ENCODE peak calls at places on chromosomes 12 and 14, in five cellular contexts. S is endothelial cell of umbilical vein, V is fibroblast of lung, T is HCT116, A is psoas muscle. D is an unnamed sample.

GRCh38 chr12:131085125-131085815 is 131.6 kb downstream of the ADGRD1 start:
- DNase-seq in V (no peak), A (peak), T (no peak), S (no peak), D (no peak)

GRCh38 chr14:31941487-31941886 is 135.6 kb upstream of the ARHGAP5 start:
- DNase-seq in S (no peak), T (no peak), A (no peak), V (no peak), D (no peak)

GRCh38 chr14:75188520-75189267 is 12.3 kb upstream of the TMED10 start:
- DNase-seq in V (no peak), T (no peak), A (no peak), S (no peak), D (peak)

GRCh38 chr14:48805315-48805714 is 780.9 kb downstream of the RPS29 start:
- DNase-seq in T (no peak), A (peak), V (no peak), S (no peak), D (no peak)

GRCh38 chr14:51211149-51211548 is 28.9 kb upstream of the TMX1 start:
- DNase-seq in A (no peak), S (no peak), T (no peak), V (peak), D (no peak)

GRCh38 chr12:70828391-70828790 is 92.1 kb downstream of the PTPRR start:
- DNase-seq in V (peak), T (no peak), A (no peak), S (no peak), D (no peak)

GRCh38 chr12:5690240-5690639 is 254.8 kb downstream of the ANO2 start:
- DNase-seq in T (no peak), S (no peak), A (no peak), V (no peak), D (no peak)

GRCh38 chr14:99063620-99064225 is 208.3 kb downstream of the BCL11B start:
- DNase-seq in S (no peak), A (no peak), V (no peak), T (no peak), D (no peak)

GRCh38 chr12:120231316-120232011 is 30.6 kb upstream of the RPLP0 start:
- DNase-seq in S (peak), V (peak), T (peak), A (no peak), D (peak)

GRCh38 chr12:52236386-52237050 is 3.5 kb downstream of the KRT7 start:
- DNase-seq in S (no peak), V (no peak), A (no peak), T (no peak), D (no peak)

GRCh38 chr12:88242939-88243338 is 100.8 kb downstream of the TMTC3 start:
- DNase-seq in V (no peak), T (no peak), S (no peak), A (no peak), D (no peak)

GRCh38 chr14:99260652-99261551 is 11.1 kb downstream of the BCL11B start:
- DNase-seq in A (no peak), V (no peak), S (no peak), T (no peak), D (no peak)

GRCh38 chr14:39939023-39939422 is 506.8 kb upstream of the FBXO33 start:
- DNase-seq in A (no peak), V (no peak), S (no peak), T (no peak), D (no peak)

GRCh38 chr12:29754235-29755189 is 29.2 kb downstream of the TMTC1 start:
- DNase-seq in A (no peak), S (peak), V (no peak), T (no peak), D (no peak)

GRCh38 chr14:32077081-32078029 is at the start of gene ARHGAP5:
- DNase-seq in S (peak), A (no peak), V (peak), T (no peak), D (peak)

GRCh38 chr12:67592228-67593011 is 56.1 kb upstream of the DYRK2 start:
- DNase-seq in T (peak), A (no peak), V (peak), S (no peak), D (no peak)

GRCh38 chr12:45166056-45166455 is 49.8 kb upstream of the ANO6 start:
- DNase-seq in S (peak), V (no peak), T (no peak), A (no peak), D (no peak)

GRCh38 chr12:503111-503761 is 43.5 kb downstream of the B4GALNT3 start:
- DNase-seq in T (peak), V (no peak), A (no peak), S (peak), D (peak)

DNA sequence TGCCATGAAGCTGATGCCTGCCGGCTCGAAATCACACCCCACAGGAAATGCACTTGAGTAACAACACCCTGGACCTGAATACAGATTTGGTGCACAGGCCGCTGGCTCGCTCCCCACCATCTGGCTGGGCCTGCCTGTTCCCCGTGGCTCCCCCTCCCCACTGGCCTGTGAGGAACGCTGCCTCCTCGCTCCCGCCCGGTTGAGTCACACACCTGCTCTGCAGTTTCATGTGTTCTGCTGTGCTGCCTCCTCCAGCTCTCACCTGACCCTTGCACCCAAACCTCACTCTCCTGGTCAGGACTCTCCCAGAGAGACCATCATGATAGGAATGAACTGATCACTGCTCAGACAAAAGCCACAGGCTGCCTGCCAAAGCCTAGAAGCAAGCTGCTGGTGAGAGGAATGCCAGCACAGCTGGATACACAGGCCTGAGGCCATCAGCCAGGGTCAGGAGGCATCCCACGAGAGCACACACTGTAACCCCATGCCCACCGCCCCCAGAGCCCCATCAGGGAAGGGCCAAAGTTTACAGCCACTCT is 3.8 kb upstream of the SIVA1 start:
- DNase-seq in S (no peak), T (no peak), A (peak), V (peak), D (peak)
- H3K27ac ChIP-seq in S (no peak), T (no peak), A (peak), V (no peak), D (no peak)

DNA sequence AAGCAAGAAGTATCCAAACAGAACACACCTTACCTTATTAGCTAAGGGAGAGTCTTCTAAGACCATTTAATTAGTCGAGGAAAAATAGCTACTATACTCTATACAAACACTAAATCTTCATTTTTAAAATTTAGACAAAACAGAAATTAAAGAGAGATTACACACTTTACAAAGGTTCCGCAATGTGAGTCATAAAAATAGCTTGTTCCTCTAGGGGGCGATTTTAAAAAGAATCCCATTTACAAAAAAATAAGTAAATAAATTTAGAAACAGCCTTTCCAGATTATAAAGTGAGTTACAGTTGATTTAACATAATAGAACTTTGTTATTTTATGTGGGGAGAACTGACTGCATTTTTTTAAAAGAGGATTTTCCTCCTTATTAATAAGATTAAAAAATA is 201.6 kb downstream of the PAX9 start:
- DNase-seq in A (no peak), V (no peak), S (no peak), T (no peak), D (no peak)
- TF ChIP-seq CTCF in A (no peak), V (no peak), S (no peak), T (peak), D (no peak)

GRCh38 chr14:96121660-96122395 is 82.7 kb downstream of the C14orf132 start:
- DNase-seq in S (no peak), T (no peak), A (no peak), V (peak), D (no peak)
- H3K4me3 ChIP-seq in S (no peak), T (no peak), A (no peak), V (no peak), D (no peak)

GRCh38 chr12:80778005-80778541 is 61.4 kb downstream of the MYF5 start:
- DNase-seq in A (no peak), V (peak), S (peak), T (peak), D (no peak)
- H3K27ac ChIP-seq in A (peak), V (peak), S (peak), T (peak), D (peak)

DNA sequence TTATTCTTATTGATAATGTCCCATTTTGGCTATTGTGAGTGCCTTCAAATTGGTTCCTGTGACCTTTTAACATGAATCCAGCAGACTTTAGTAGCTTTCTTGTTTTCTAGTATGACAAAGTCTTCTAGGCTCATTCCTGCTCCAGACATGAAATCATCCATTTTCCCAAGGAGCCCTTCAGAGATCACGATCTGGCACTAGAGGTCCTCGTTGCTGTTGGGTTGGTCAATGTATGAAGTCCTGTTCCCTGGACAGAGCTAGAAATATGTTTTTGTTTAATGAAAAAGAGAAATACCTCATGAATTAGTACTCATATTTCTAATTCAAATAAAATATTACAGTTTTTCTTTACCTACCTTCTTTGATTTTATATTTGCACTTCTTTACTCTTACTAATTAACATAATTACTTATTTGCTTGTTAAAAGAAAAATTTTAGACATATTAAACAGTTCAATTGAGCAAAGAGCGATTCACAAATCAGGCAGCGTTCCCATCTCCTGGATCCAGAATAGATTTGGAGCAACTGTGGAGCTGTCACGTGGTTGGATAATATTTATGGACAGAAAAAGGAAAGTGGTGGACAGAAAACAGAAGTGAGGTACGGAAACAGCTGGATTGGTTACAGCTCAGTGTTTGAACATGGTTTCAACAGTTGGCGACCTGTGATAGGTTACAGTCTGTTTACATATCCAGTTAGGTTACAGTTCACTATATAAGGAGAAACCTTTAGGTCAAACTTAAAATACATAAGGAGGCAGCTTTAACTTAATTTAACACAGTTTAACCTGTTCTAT is 19.8 kb upstream of the FAM234B start:
- DNase-seq in V (peak), S (peak), T (peak), A (no peak), D (no peak)
- TF ChIP-seq CTCF in V (peak), S (peak), T (peak), A (no peak), D (no peak)